ENCODE peak calls at places on chromosomes 5 and 9, in nine cellular contexts. N, A, T, H, Y, G, O, I and D are unnamed samples.
A peak's percentile ranks its signal among the peaks of the same experiment; 100 is the strongest.

GRCh38 chr9:137276757-137277328 is 683 bp upstream of the TOR4A start:
- DNase-seq in O (no peak), Y (peak; percentile 93), G (peak; percentile 79), N (peak; percentile 62), T (peak; percentile 68), H (no peak), A (peak; percentile 38), I (peak; percentile 70), D (peak; percentile 41)

GRCh38 chr5:119290161-119290569 is 65.7 kb upstream of the TNFAIP8 start:
- DNase-seq in Y (no peak), O (no peak), T (no peak), I (no peak), G (no peak), N (no peak), H (no peak), A (peak; percentile 18), D (peak; percentile 85)

GRCh38 chr9:134807726-134808125 is 72.9 kb upstream of the FCN2 start:
- DNase-seq in I (no peak), Y (no peak), G (peak; percentile 27), O (no peak), N (no peak), T (no peak), H (no peak), A (peak; percentile 64), D (no peak)

GRCh38 chr9:83340451-83340850 is 197.8 kb downstream of the FRMD3 start:
- DNase-seq in O (no peak), Y (no peak), T (no peak), A (no peak), H (no peak), I (no peak), N (no peak), G (no peak), D (no peak)

GRCh38 chr9:94860678-94861588 is 134.4 kb downstream of the AOPEP start:
- DNase-seq in Y (no peak), O (peak; percentile 63), I (no peak), H (peak; percentile 92), N (no peak), G (no peak), A (peak; percentile 89), T (no peak), D (peak; percentile 94)

GRCh38 chr5:172009536-172010270 is 3.3 kb upstream of the FBXW11 start:
- DNase-seq in I (no peak), O (no peak), G (no peak), N (no peak), T (no peak), H (no peak), A (no peak), Y (no peak), D (no peak)

GRCh38 chr9:122228906-122229837 is at the start of gene LHX6:
- DNase-seq in H (no peak), O (no peak), N (no peak), G (no peak), I (no peak), Y (no peak), A (peak; percentile 47), T (no peak), D (no peak)

GRCh38 chr5:142946547-142947426 is 176.6 kb downstream of the ARHGAP26 start:
- DNase-seq in O (no peak), N (no peak), G (no peak), Y (no peak), I (no peak), T (no peak), H (no peak), A (no peak), D (no peak)

GRCh38 chr9:86838883-86839497 is 108.3 kb downstream of the GAS1 start:
- DNase-seq in G (no peak), Y (no peak), A (no peak), T (no peak), O (no peak), N (no peak), I (no peak), H (peak; percentile 11), D (no peak)

GRCh38 chr5:142816577-142816976 is 46.4 kb downstream of the ARHGAP26 start:
- DNase-seq in Y (peak; percentile 87), N (no peak), G (no peak), I (peak; percentile 68), H (no peak), O (no peak), T (peak; percentile 67), A (peak; percentile 57), D (no peak)

GRCh38 chr9:123343428-123344272 is 12.3 kb upstream of the CRB2 start:
- DNase-seq in G (no peak), I (no peak), N (no peak), H (no peak), Y (no peak), A (no peak), O (no peak), T (no peak), D (peak; percentile 90)

GRCh38 chr9:16642421-16643109 is 227.9 kb downstream of the BNC2 start:
- DNase-seq in H (no peak), I (no peak), A (peak; percentile 46), O (no peak), T (no peak), G (no peak), Y (no peak), N (no peak), D (no peak)

GRCh38 chr9:114163517-114163924 is 8.2 kb downstream of the COL27A1 start:
- DNase-seq in H (no peak), A (peak; percentile 60), T (peak; percentile 56), N (peak; percentile 58), Y (no peak), I (peak; percentile 50), G (peak; percentile 25), O (no peak), D (no peak)

GRCh38 chr9:6367128-6367741 is 39.1 kb downstream of the TPD52L3 start:
- DNase-seq in Y (no peak), T (no peak), G (no peak), A (peak; percentile 29), O (no peak), N (no peak), I (no peak), H (no peak), D (no peak)

GRCh38 chr9:129938291-129938979 is 103.2 kb downstream of the USP20 start:
- DNase-seq in T (no peak), Y (peak; percentile 60), H (peak; percentile 78), I (no peak), G (no peak), A (peak; percentile 84), O (no peak), N (no peak), D (no peak)

GRCh38 chr9:92664394-92665152 is 5.4 kb downstream of the IPPK start:
- DNase-seq in G (no peak), T (no peak), O (no peak), Y (no peak), I (no peak), N (no peak), A (peak; percentile 31), H (no peak), D (peak; percentile 32)

GRCh38 chr5:99099691-99100090 is 170.9 kb upstream of the CHD1 start:
- DNase-seq in A (no peak), O (no peak), G (no peak), Y (no peak), I (no peak), T (no peak), N (no peak), H (no peak), D (no peak)

GRCh38 chr5:157312492-157312891 is 46.6 kb downstream of the CYFIP2 start:
- DNase-seq in N (peak; percentile 33), A (peak; percentile 72), T (no peak), Y (peak; percentile 70), I (peak; percentile 56), O (peak; percentile 60), G (peak; percentile 63), H (peak; percentile 29), D (peak; percentile 79)

GRCh38 chr5:144577676-144578075 is 407.0 kb downstream of the KCTD16 start:
- DNase-seq in I (no peak), A (no peak), N (no peak), T (no peak), H (no peak), O (no peak), Y (no peak), G (no peak), D (no peak)

GRCh38 chr5:132272341-132273210 is 15.1 kb downstream of the PDLIM4 start:
- DNase-seq in Y (peak; percentile 86), I (peak; percentile 86), N (peak; percentile 89), T (no peak), G (peak; percentile 58), A (peak; percentile 39), O (peak; percentile 63), H (no peak), D (peak; percentile 57)
- TF ChIP-seq CTCF in Y (no peak), I (peak; percentile 92), N (peak; percentile 85), T (peak; percentile 90), G (peak; percentile 85), A (peak; percentile 72), O (peak; percentile 77), H (peak; percentile 85), D (peak; percentile 76)

GRCh38 chr9:81002242-81002641 is 687.1 kb downstream of the TLE1 start:
- DNase-seq in G (no peak), T (no peak), H (peak; percentile 68), Y (no peak), A (no peak), N (no peak), I (peak; percentile 28), O (no peak), D (peak; percentile 11)
- TF ChIP-seq CTCF in G (no peak), T (no peak), H (no peak), Y (no peak), A (no peak), N (no peak), I (no peak), O (no peak), D (no peak)

GRCh38 chr9:111949919-111950318 is 53.3 kb downstream of the UGCG start:
- DNase-seq in O (no peak), N (no peak), I (no peak), T (no peak), G (no peak), Y (no peak), A (peak; percentile 55), H (no peak), D (no peak)
- TF ChIP-seq CTCF in O (no peak), N (no peak), I (no peak), T (no peak), G (no peak), Y (no peak), A (no peak), H (no peak), D (no peak)

GRCh38 chr5:148687871-148688270 is 33.5 kb upstream of the HTR4 start:
- DNase-seq in O (no peak), A (no peak), Y (no peak), H (no peak), N (no peak), I (no peak), T (no peak), G (no peak), D (no peak)

GRCh38 chr5:148688787-148689186 is 34.5 kb upstream of the HTR4 start:
- DNase-seq in T (no peak), O (no peak), G (no peak), H (no peak), I (no peak), N (no peak), A (no peak), Y (no peak), D (no peak)

GRCh38 chr5:148685520-148686134 is 31.3 kb upstream of the HTR4 start:
- DNase-seq in A (no peak), O (no peak), I (no peak), G (no peak), N (no peak), T (no peak), Y (no peak), H (no peak), D (no peak)

GRCh38 chr5:148684528-148684927 is 30.2 kb upstream of the HTR4 start:
- DNase-seq in T (no peak), H (no peak), G (no peak), A (no peak), N (no peak), Y (no peak), O (no peak), I (no peak), D (no peak)

GRCh38 chr5:148687427-148687826 is 33.1 kb upstream of the HTR4 start:
- DNase-seq in I (peak; percentile 42), H (no peak), A (peak; percentile 13), T (no peak), G (peak; percentile 59), Y (no peak), O (no peak), N (peak; percentile 50), D (peak; percentile 66)
- TF ChIP-seq CTCF in I (peak; percentile 73), H (peak; percentile 37), A (peak; percentile 30), T (no peak), G (no peak), Y (no peak), O (no peak), N (peak; percentile 65), D (peak; percentile 53)